ENCODE peak calls at places on chromosomes 11 and 22, in ten cellular contexts. Y is endodermal cell, L is GM23338, E is AG04449, D is HCT116, V is body of pancreas, Z is cardiac muscle cell, N is fibroblast of lung, K is brain microvascular endothelial cell, X is lower lobe of right lung. T is an unnamed sample.

GRCh38 chr11:128621491-128622136 is 34.3 kb upstream of the ETS1 start:
- DNase-seq in Y (peak), L (no peak), E (peak), D (no peak), V (no peak), Z (no peak), N (peak), K (peak), X (no peak), T (peak)

GRCh38 chr11:64767344-64768299 is 7.8 kb upstream of the PYGM start:
- DNase-seq in Y (peak), L (peak), E (no peak), D (peak), V (peak), Z (peak), N (peak), K (peak), X (peak), T (peak)

GRCh38 chr22:49517211-49517610 is 310.5 kb downstream of the BRD1 start:
- DNase-seq in Y (peak), L (no peak), E (no peak), D (no peak), V (no peak), Z (no peak), N (no peak), K (no peak), X (no peak), T (no peak)

GRCh38 chr11:103326070-103326794 is 217.0 kb downstream of the DYNC2H1 start:
- DNase-seq in Y (peak), L (peak), E (peak), D (peak), V (peak), Z (peak), N (peak), K (peak), X (no peak), T (peak)

GRCh38 chr11:61602775-61603569 is 22.1 kb upstream of the SYT7 start:
- DNase-seq in Y (no peak), L (no peak), E (peak), D (peak), V (peak), Z (no peak), N (peak), K (peak), X (no peak), T (peak)

GRCh38 chr11:77138106-77138649 is 10.1 kb downstream of the MYO7A start:
- DNase-seq in Y (no peak), L (peak), E (no peak), D (no peak), V (no peak), Z (no peak), N (no peak), K (no peak), X (no peak), T (no peak)

GRCh38 chr11:80155412-80156017 is 714.7 kb upstream of the TENM4 start:
- DNase-seq in Y (peak), L (peak), E (no peak), D (no peak), V (no peak), Z (peak), N (no peak), K (peak), X (no peak), T (peak)

GRCh38 chr11:35276396-35276795 is 137.4 kb downstream of the CD44 start:
- DNase-seq in Y (peak), L (no peak), E (no peak), D (no peak), V (peak), Z (no peak), N (peak), K (no peak), X (no peak), T (no peak)

GRCh38 chr11:63813563-63814382 is 517 bp downstream of the SPINDOC start:
- DNase-seq in Y (peak), L (peak), E (no peak), D (no peak), V (peak), Z (peak), N (peak), K (peak), X (peak), T (peak)

GRCh38 chr11:66643745-66644437 is 5.4 kb downstream of the RBM4 start:
- DNase-seq in Y (no peak), L (no peak), E (no peak), D (no peak), V (no peak), Z (no peak), N (no peak), K (no peak), X (no peak), T (no peak)

GRCh38 chr11:66639066-66639813 is 737 bp downstream of the RBM4 start:
- DNase-seq in Y (no peak), L (peak), E (no peak), D (no peak), V (no peak), Z (peak), N (peak), K (peak), X (no peak), T (peak)

GRCh38 chr11:66637557-66638176 is 836 bp upstream of the RBM4 start:
- DNase-seq in Y (peak), L (peak), E (no peak), D (no peak), V (no peak), Z (no peak), N (no peak), K (no peak), X (no peak), T (no peak)

GRCh38 chr11:66638177-66639065 is at the start of gene RBM4:
- DNase-seq in Y (peak), L (peak), E (peak), D (peak), V (peak), Z (peak), N (peak), K (peak), X (peak), T (peak)

GRCh38 chr11:66641834-66642233 is 3.3 kb downstream of the RBM4 start:
- DNase-seq in Y (no peak), L (no peak), E (no peak), D (no peak), V (no peak), Z (no peak), N (peak), K (no peak), X (no peak), T (no peak)
- H3K4me3 ChIP-seq in Y (peak), L (peak), E (peak), D (no peak), V (no peak), Z (peak), N (peak), K (peak), X (peak), T (peak)

DNA sequence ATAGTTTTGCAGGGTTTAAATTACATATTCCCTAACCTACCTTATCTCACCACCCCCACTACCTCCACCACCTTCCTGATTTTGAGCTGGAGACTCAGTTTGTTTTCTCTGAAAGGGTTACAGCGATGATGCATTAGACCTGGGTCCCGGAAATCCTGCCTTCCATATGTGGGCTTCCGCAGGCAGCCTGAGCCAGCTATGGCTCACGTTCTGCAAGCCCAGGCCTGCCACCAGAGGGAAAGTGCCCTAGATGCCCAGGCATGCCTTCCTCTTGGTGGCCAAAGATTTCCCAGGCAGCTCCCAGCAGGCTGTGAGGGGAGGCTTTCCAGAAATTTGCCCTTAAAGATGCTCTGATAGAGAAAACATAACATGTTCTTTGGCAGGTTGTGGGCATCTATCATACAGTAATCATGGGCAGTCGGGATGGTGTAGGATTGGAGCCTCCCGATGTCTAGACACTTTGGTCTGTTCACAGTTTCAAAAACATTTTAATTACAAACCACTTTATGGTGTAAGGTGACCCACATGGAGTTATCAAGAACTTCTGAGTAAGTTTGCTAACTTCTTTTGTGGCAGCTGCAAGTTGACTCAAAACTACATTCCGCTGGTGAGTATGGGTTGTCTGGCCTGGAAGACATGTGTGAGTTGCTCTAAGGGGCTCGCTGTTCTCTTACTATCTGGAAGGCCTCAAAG is 79.3 kb downstream of the MICAL2 start:
- DNase-seq in Y (no peak), L (no peak), E (no peak), D (no peak), V (no peak), Z (no peak), N (no peak), K (no peak), X (no peak), T (no peak)
- TF ChIP-seq CTCF in Y (no peak), L (no peak), E (peak), D (no peak), V (no peak), Z (no peak), N (no peak), K (no peak), X (no peak), T (no peak)

DNA sequence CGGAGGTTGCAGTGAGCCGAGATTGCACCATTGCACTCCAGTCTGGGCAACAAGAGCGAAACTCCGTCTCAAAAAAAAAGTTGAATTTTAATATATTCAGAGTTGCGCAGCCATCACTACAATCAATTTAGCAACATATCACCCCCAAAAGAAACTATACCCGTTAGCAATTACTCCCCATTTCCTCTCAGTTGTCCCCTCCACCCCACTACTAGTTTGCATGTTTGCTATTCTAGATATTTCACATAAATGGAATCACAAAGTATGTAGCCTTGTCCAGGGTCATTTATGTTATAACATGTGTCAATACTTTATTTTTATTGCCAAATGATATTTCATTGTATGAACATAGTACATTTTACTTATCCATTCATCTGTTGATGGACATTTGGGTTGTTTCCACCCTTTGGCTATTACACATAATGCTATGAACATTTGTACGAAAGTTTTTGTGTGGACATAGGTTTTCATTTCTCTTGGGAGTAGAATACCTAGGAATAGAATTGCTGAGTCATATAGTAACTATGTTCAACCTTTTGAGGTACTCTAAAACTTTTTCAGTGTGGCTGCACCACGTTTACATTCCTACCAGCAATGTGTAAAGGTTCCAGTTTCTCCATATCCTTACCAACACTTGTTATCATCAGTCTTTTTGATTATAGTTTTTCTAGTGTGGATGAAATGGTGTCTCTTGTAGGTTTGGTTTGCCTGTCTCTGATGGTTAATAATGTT is 2.2 kb downstream of the ZNF143 start:
- DNase-seq in Y (no peak), L (no peak), E (no peak), D (no peak), V (no peak), Z (no peak), N (peak), K (no peak), X (no peak), T (peak)
- H3K4me3 ChIP-seq in Y (peak), L (no peak), E (no peak), D (no peak), V (no peak), Z (no peak), N (no peak), K (no peak), X (no peak), T (no peak)

GRCh38 chr11:134616048-134616447 is 204.0 kb upstream of the B3GAT1 start:
- DNase-seq in Y (no peak), L (no peak), E (no peak), D (no peak), V (no peak), Z (no peak), N (no peak), K (no peak), X (no peak), T (no peak)
- TF ChIP-seq CTCF in Y (no peak), L (no peak), E (no peak), D (no peak), V (no peak), Z (no peak), N (no peak), K (no peak), X (no peak), T (no peak)

GRCh38 chr22:40310081-40310770 is 36.1 kb upstream of the ADSL start:
- DNase-seq in Y (peak), L (no peak), E (peak), D (no peak), V (no peak), Z (no peak), N (peak), K (peak), X (no peak), T (peak)
- H3K4me3 ChIP-seq in Y (no peak), L (no peak), E (peak), D (no peak), V (no peak), Z (no peak), N (no peak), K (no peak), X (no peak), T (no peak)